ENCODE peak calls at places on chromosomes 6 and 20, in eight cellular contexts. One of them, this sample, is unnamed.

GRCh38 chr6:2542858-2543218 is 207.9 kb downstream of the MYLK4 start:
- DNase-seq in lower lobe of right lung: no peak
- DNase-seq in iris pigment epithelial cell: peak
- DNase-seq in iPS DF 19.7: no peak
- DNase-seq in substantia nigra: no peak
- DNase-seq in H54: no peak
- DNase-seq in Right ventricle myocardium inferior: no peak
- DNase-seq in HFFc6: peak
- DNase-seq in this sample: peak

GRCh38 chr20:7152071-7152470 is 384.6 kb downstream of the BMP2 start:
- DNase-seq in lower lobe of right lung: no peak
- DNase-seq in iris pigment epithelial cell: peak
- DNase-seq in iPS DF 19.7: no peak
- DNase-seq in substantia nigra: no peak
- DNase-seq in H54: no peak
- DNase-seq in Right ventricle myocardium inferior: no peak
- DNase-seq in HFFc6: no peak
- DNase-seq in this sample: no peak

GRCh38 chr6:63764318-63764916 is 128.8 kb downstream of the PHF3 start:
- DNase-seq in lower lobe of right lung: no peak
- DNase-seq in iris pigment epithelial cell: peak
- DNase-seq in iPS DF 19.7: no peak
- DNase-seq in substantia nigra: no peak
- DNase-seq in H54: no peak
- DNase-seq in Right ventricle myocardium inferior: no peak
- DNase-seq in HFFc6: peak
- DNase-seq in this sample: no peak

GRCh38 chr20:34015401-34016335 is 22.0 kb downstream of the RALY start:
- DNase-seq in lower lobe of right lung: no peak
- DNase-seq in iris pigment epithelial cell: no peak
- DNase-seq in iPS DF 19.7: no peak
- DNase-seq in substantia nigra: no peak
- DNase-seq in H54: no peak
- DNase-seq in Right ventricle myocardium inferior: no peak
- DNase-seq in HFFc6: no peak
- DNase-seq in this sample: no peak

GRCh38 chr20:791056-791455 is 22.8 kb upstream of the SLC52A3 start:
- DNase-seq in lower lobe of right lung: no peak
- DNase-seq in iris pigment epithelial cell: no peak
- DNase-seq in iPS DF 19.7: no peak
- DNase-seq in substantia nigra: no peak
- DNase-seq in H54: no peak
- DNase-seq in Right ventricle myocardium inferior: no peak
- DNase-seq in HFFc6: no peak
- DNase-seq in this sample: no peak

GRCh38 chr6:107509506-107509905 is 19.6 kb downstream of the SOBP start:
- DNase-seq in lower lobe of right lung: no peak
- DNase-seq in iris pigment epithelial cell: peak
- DNase-seq in iPS DF 19.7: no peak
- DNase-seq in substantia nigra: no peak
- DNase-seq in H54: no peak
- DNase-seq in Right ventricle myocardium inferior: no peak
- DNase-seq in HFFc6: no peak
- DNase-seq in this sample: no peak

GRCh38 chr6:149852881-149853280 is 11.3 kb downstream of the LRP11 start:
- DNase-seq in lower lobe of right lung: no peak
- DNase-seq in iris pigment epithelial cell: no peak
- DNase-seq in iPS DF 19.7: no peak
- DNase-seq in substantia nigra: no peak
- DNase-seq in H54: no peak
- DNase-seq in Right ventricle myocardium inferior: no peak
- DNase-seq in HFFc6: no peak
- DNase-seq in this sample: no peak

GRCh38 chr6:7107578-7108195 is at the start of gene RREB1:
- DNase-seq in lower lobe of right lung: peak
- DNase-seq in iris pigment epithelial cell: peak
- DNase-seq in iPS DF 19.7: no peak
- DNase-seq in substantia nigra: no peak
- DNase-seq in H54: peak
- DNase-seq in Right ventricle myocardium inferior: peak
- DNase-seq in HFFc6: peak
- DNase-seq in this sample: peak

GRCh38 chr20:36481380-36482043 is 59.8 kb upstream of the MYL9 start:
- DNase-seq in lower lobe of right lung: peak
- DNase-seq in iris pigment epithelial cell: no peak
- DNase-seq in iPS DF 19.7: no peak
- DNase-seq in substantia nigra: no peak
- DNase-seq in H54: no peak
- DNase-seq in Right ventricle myocardium inferior: no peak
- DNase-seq in HFFc6: no peak
- DNase-seq in this sample: no peak

GRCh38 chr20:19015890-19016465 is 196.5 kb upstream of the SLC24A3 start:
- DNase-seq in lower lobe of right lung: no peak
- DNase-seq in iris pigment epithelial cell: no peak
- DNase-seq in iPS DF 19.7: no peak
- DNase-seq in substantia nigra: no peak
- DNase-seq in H54: no peak
- DNase-seq in Right ventricle myocardium inferior: no peak
- DNase-seq in HFFc6: no peak
- DNase-seq in this sample: no peak

GRCh38 chr6:12339808-12340487 is 49.8 kb downstream of the EDN1 start:
- DNase-seq in lower lobe of right lung: no peak
- DNase-seq in iris pigment epithelial cell: no peak
- DNase-seq in iPS DF 19.7: no peak
- DNase-seq in substantia nigra: no peak
- DNase-seq in H54: no peak
- DNase-seq in Right ventricle myocardium inferior: peak
- DNase-seq in HFFc6: no peak
- DNase-seq in this sample: no peak

GRCh38 chr6:142152731-142153130 is 5.7 kb downstream of the VTA1 start:
- DNase-seq in lower lobe of right lung: no peak
- DNase-seq in iris pigment epithelial cell: peak
- DNase-seq in iPS DF 19.7: no peak
- DNase-seq in substantia nigra: no peak
- DNase-seq in H54: no peak
- DNase-seq in Right ventricle myocardium inferior: no peak
- DNase-seq in HFFc6: peak
- DNase-seq in this sample: no peak

GRCh38 chr6:5497896-5498578 is 236.7 kb downstream of the FARS2 start:
- DNase-seq in lower lobe of right lung: no peak
- DNase-seq in iris pigment epithelial cell: peak
- DNase-seq in iPS DF 19.7: no peak
- DNase-seq in substantia nigra: no peak
- DNase-seq in H54: peak
- DNase-seq in Right ventricle myocardium inferior: no peak
- DNase-seq in HFFc6: peak
- DNase-seq in this sample: no peak

GRCh38 chr20:36591854-36592641 is 13.5 kb upstream of the RAB5IF start:
- DNase-seq in lower lobe of right lung: no peak
- DNase-seq in iris pigment epithelial cell: no peak
- DNase-seq in iPS DF 19.7: no peak
- DNase-seq in substantia nigra: no peak
- DNase-seq in H54: no peak
- DNase-seq in Right ventricle myocardium inferior: no peak
- DNase-seq in HFFc6: peak
- DNase-seq in this sample: no peak

GRCh38 chr6:143328885-143329284 is 121.6 kb downstream of the ADAT2 start:
- DNase-seq in lower lobe of right lung: no peak
- DNase-seq in iris pigment epithelial cell: peak
- DNase-seq in iPS DF 19.7: no peak
- DNase-seq in substantia nigra: no peak
- DNase-seq in H54: no peak
- DNase-seq in Right ventricle myocardium inferior: no peak
- DNase-seq in HFFc6: peak
- DNase-seq in this sample: no peak

GRCh38 chr6:141988954-141989705 is 143.6 kb upstream of the GJE1 start:
- DNase-seq in lower lobe of right lung: no peak
- DNase-seq in iris pigment epithelial cell: peak
- DNase-seq in iPS DF 19.7: peak
- DNase-seq in substantia nigra: no peak
- DNase-seq in H54: no peak
- DNase-seq in Right ventricle myocardium inferior: no peak
- DNase-seq in HFFc6: peak
- DNase-seq in this sample: no peak

GRCh38 chr6:158010591-158011477 is 29.2 kb downstream of the SYNJ2 start:
- DNase-seq in lower lobe of right lung: peak
- DNase-seq in iris pigment epithelial cell: no peak
- DNase-seq in iPS DF 19.7: no peak
- DNase-seq in substantia nigra: no peak
- DNase-seq in H54: no peak
- DNase-seq in Right ventricle myocardium inferior: no peak
- DNase-seq in HFFc6: no peak
- DNase-seq in this sample: no peak

GRCh38 chr6:46882622-46883021 is 39.1 kb downstream of the ADGRF5 start:
- DNase-seq in lower lobe of right lung: no peak
- DNase-seq in iris pigment epithelial cell: no peak
- DNase-seq in iPS DF 19.7: no peak
- DNase-seq in substantia nigra: no peak
- DNase-seq in H54: no peak
- DNase-seq in Right ventricle myocardium inferior: no peak
- DNase-seq in HFFc6: no peak
- DNase-seq in this sample: no peak

GRCh38 chr20:22586645-22587310 is 2.4 kb upstream of the FOXA2 start:
- DNase-seq in lower lobe of right lung: peak
- DNase-seq in iris pigment epithelial cell: no peak
- DNase-seq in iPS DF 19.7: no peak
- DNase-seq in substantia nigra: no peak
- DNase-seq in H54: no peak
- DNase-seq in Right ventricle myocardium inferior: no peak
- DNase-seq in HFFc6: no peak
- DNase-seq in this sample: no peak

GRCh38 chr20:40489886-40490285 is 199.2 kb downstream of the MAFB start:
- DNase-seq in lower lobe of right lung: no peak
- DNase-seq in iris pigment epithelial cell: peak
- DNase-seq in iPS DF 19.7: no peak
- DNase-seq in substantia nigra: no peak
- DNase-seq in H54: peak
- DNase-seq in Right ventricle myocardium inferior: no peak
- DNase-seq in HFFc6: no peak
- DNase-seq in this sample: no peak

GRCh38 chr6:15063253-15063853 is 182.5 kb upstream of the JARID2 start:
- DNase-seq in lower lobe of right lung: peak
- DNase-seq in iris pigment epithelial cell: peak
- DNase-seq in iPS DF 19.7: no peak
- DNase-seq in substantia nigra: no peak
- DNase-seq in H54: no peak
- DNase-seq in Right ventricle myocardium inferior: peak
- DNase-seq in HFFc6: no peak
- DNase-seq in this sample: no peak

GRCh38 chr20:51631953-51632352 is 89.4 kb upstream of the NFATC2 start:
- DNase-seq in lower lobe of right lung: no peak
- DNase-seq in iris pigment epithelial cell: no peak
- DNase-seq in iPS DF 19.7: no peak
- DNase-seq in substantia nigra: no peak
- DNase-seq in H54: no peak
- DNase-seq in Right ventricle myocardium inferior: no peak
- DNase-seq in HFFc6: no peak
- DNase-seq in this sample: no peak

GRCh38 chr6:41878246-41878645 is 16.9 kb downstream of the USP49 start:
- DNase-seq in lower lobe of right lung: no peak
- DNase-seq in iris pigment epithelial cell: peak
- DNase-seq in iPS DF 19.7: no peak
- DNase-seq in substantia nigra: no peak
- DNase-seq in H54: no peak
- DNase-seq in Right ventricle myocardium inferior: no peak
- DNase-seq in HFFc6: peak
- DNase-seq in this sample: no peak